ENCODE peak calls at places on chromosomes 5 and 9, in ten cellular contexts. Y, G, X, U, D, P, J, I, S and H are unnamed samples.

GRCh38 chr5:73789851-73790281 is 163.9 kb downstream of the ARHGEF28 start:
- DNase-seq in Y (no peak), P (peak), I (peak), S (no peak), U (no peak), G (no peak), D (no peak), J (no peak), X (no peak), H (no peak)

GRCh38 chr5:39661026-39661779 is 236.4 kb upstream of the DAB2 start:
- DNase-seq in X (no peak), G (no peak), Y (no peak), J (no peak), S (no peak), U (no peak), I (peak), D (no peak), P (peak), H (no peak)

GRCh38 chr5:89452081-89452480 is 569.1 kb upstream of the MEF2C start:
- DNase-seq in J (no peak), X (no peak), U (no peak), Y (no peak), P (no peak), G (no peak), I (no peak), D (no peak), S (no peak), H (no peak)

GRCh38 chr5:8429778-8430758 is 561.1 kb downstream of the MTRR start:
- DNase-seq in J (no peak), Y (no peak), I (no peak), P (no peak), U (no peak), S (no peak), X (no peak), D (no peak), G (no peak), H (no peak)

GRCh38 chr5:145859897-145860296 is 12.9 kb downstream of the GRXCR2 start:
- DNase-seq in J (no peak), U (no peak), Y (no peak), D (no peak), G (no peak), P (peak), X (no peak), I (no peak), S (no peak), H (no peak)

GRCh38 chr5:147822686-147823491 is 8.6 kb downstream of the SPINK1 start:
- DNase-seq in P (peak), J (peak), S (no peak), U (peak), I (peak), G (peak), Y (peak), D (peak), X (peak), H (peak)

GRCh38 chr5:106303911-106304310 is 1366.8 kb downstream of the EFNA5 start:
- DNase-seq in G (no peak), Y (no peak), S (no peak), P (no peak), I (peak), D (no peak), X (no peak), J (no peak), U (no peak), H (no peak)

GRCh38 chr5:179348833-179349232 is 3.6 kb upstream of the ADAMTS2 start:
- DNase-seq in X (no peak), P (no peak), D (no peak), Y (no peak), I (no peak), J (no peak), S (no peak), G (no peak), U (no peak), H (no peak)

GRCh38 chr5:81482595-81482994 is 88.7 kb upstream of the ACOT12 start:
- DNase-seq in J (no peak), Y (no peak), X (no peak), S (no peak), I (peak), G (no peak), D (no peak), P (no peak), U (no peak), H (no peak)

GRCh38 chr5:141664733-141665461 is 13.7 kb upstream of the FCHSD1 start:
- DNase-seq in S (peak), J (peak), Y (peak), D (peak), G (peak), I (peak), X (peak), P (peak), U (peak), H (peak)

GRCh38 chr5:139755892-139756671 is 39.5 kb upstream of the PSD2 start:
- DNase-seq in I (no peak), X (no peak), Y (peak), U (peak), P (no peak), G (peak), D (no peak), S (no peak), J (peak), H (no peak)

GRCh38 chr9:108103294-108103693 is 613.7 kb upstream of the KLF4 start:
- DNase-seq in P (peak), X (no peak), Y (no peak), D (no peak), I (peak), U (no peak), J (no peak), G (no peak), S (no peak), H (no peak)

GRCh38 chr9:112378441-112379176 is 1.3 kb upstream of the HSDL2 start:
- DNase-seq in U (no peak), I (no peak), Y (no peak), P (peak), D (no peak), S (no peak), G (peak), J (no peak), X (no peak), H (no peak)

GRCh38 chr9:71626395-71626794 is 141.9 kb downstream of the CEMIP2 start:
- DNase-seq in D (no peak), G (no peak), X (no peak), I (no peak), J (no peak), S (no peak), P (no peak), U (no peak), Y (no peak), H (no peak)

GRCh38 chr5:180669661-180670060 is 20.3 kb upstream of the FLT4 start:
- DNase-seq in G (no peak), D (no peak), Y (no peak), P (no peak), J (no peak), U (no peak), I (no peak), S (peak), X (no peak), H (no peak)